ENCODE peak calls at places on chromosomes 11 and 22, in six cellular contexts. One of them, this sample, is unnamed.

GRCh38 chr11:94106699-94107098 is 21.9 kb upstream of the PANX1 start:
- DNase-seq in NCI-H1694 treated with DMSO at 0.1 percent for 48 hours: no peak
- DNase-seq in astrocyte of the spinal cord: no peak
- DNase-seq in NCI-H2171: no peak
- DNase-seq in ELF-1: no peak
- DNase-seq in thoracic aorta: no peak
- DNase-seq in this sample: no peak

GRCh38 chr11:119018074-119018938 is at the start of the genes RPS25 and TRAPPC4:
- DNase-seq in thoracic aorta: peak
- DNase-seq in ELF-1: peak
- DNase-seq in NCI-H1694 treated with DMSO at 0.1 percent for 48 hours: peak
- DNase-seq in NCI-H2171: peak
- DNase-seq in astrocyte of the spinal cord: peak
- DNase-seq in this sample: peak

GRCh38 chr11:17719028-17719939 is at the start of gene MYOD1:
- DNase-seq in thoracic aorta: no peak
- DNase-seq in NCI-H2171: no peak
- DNase-seq in ELF-1: peak
- DNase-seq in NCI-H1694 treated with DMSO at 0.1 percent for 48 hours: no peak
- DNase-seq in astrocyte of the spinal cord: peak
- DNase-seq in this sample: no peak

GRCh38 chr11:17985517-17985916 is 27.3 kb downstream of the SERGEF start:
- DNase-seq in ELF-1: no peak
- DNase-seq in NCI-H1694 treated with DMSO at 0.1 percent for 48 hours: no peak
- DNase-seq in astrocyte of the spinal cord: peak
- DNase-seq in thoracic aorta: no peak
- DNase-seq in NCI-H2171: no peak
- DNase-seq in this sample: no peak

GRCh38 chr11:8810331-8811301 is 100.4 kb upstream of the AKIP1 start:
- DNase-seq in ELF-1: peak
- DNase-seq in NCI-H1694 treated with DMSO at 0.1 percent for 48 hours: no peak
- DNase-seq in astrocyte of the spinal cord: peak
- DNase-seq in thoracic aorta: peak
- DNase-seq in NCI-H2171: peak
- DNase-seq in this sample: no peak

GRCh38 chr11:75602916-75603315 is 40.9 kb downstream of the SERPINH1 start:
- DNase-seq in thoracic aorta: no peak
- DNase-seq in ELF-1: no peak
- DNase-seq in NCI-H2171: no peak
- DNase-seq in NCI-H1694 treated with DMSO at 0.1 percent for 48 hours: no peak
- DNase-seq in astrocyte of the spinal cord: peak
- DNase-seq in this sample: no peak

GRCh38 chr11:99522467-99523173 is 501.9 kb downstream of the CNTN5 start:
- DNase-seq in thoracic aorta: no peak
- DNase-seq in ELF-1: no peak
- DNase-seq in astrocyte of the spinal cord: peak
- DNase-seq in NCI-H2171: no peak
- DNase-seq in NCI-H1694 treated with DMSO at 0.1 percent for 48 hours: no peak
- DNase-seq in this sample: no peak

GRCh38 chr22:44406581-44407403 is 91.2 kb downstream of the RTL6 start:
- DNase-seq in astrocyte of the spinal cord: peak
- DNase-seq in NCI-H2171: no peak
- DNase-seq in ELF-1: no peak
- DNase-seq in NCI-H1694 treated with DMSO at 0.1 percent for 48 hours: no peak
- DNase-seq in thoracic aorta: no peak
- DNase-seq in this sample: no peak

GRCh38 chr11:250740-251299 is 14.0 kb downstream of the PSMD13 start:
- DNase-seq in NCI-H1694 treated with DMSO at 0.1 percent for 48 hours: peak
- DNase-seq in ELF-1: peak
- DNase-seq in thoracic aorta: no peak
- DNase-seq in astrocyte of the spinal cord: peak
- DNase-seq in NCI-H2171: no peak
- DNase-seq in this sample: no peak

GRCh38 chr11:64094463-64095223 is 58.9 kb downstream of the FLRT1 start:
- DNase-seq in NCI-H1694 treated with DMSO at 0.1 percent for 48 hours: no peak
- DNase-seq in NCI-H2171: no peak
- DNase-seq in ELF-1: peak
- DNase-seq in astrocyte of the spinal cord: peak
- DNase-seq in thoracic aorta: no peak
- DNase-seq in this sample: no peak

GRCh38 chr22:19086944-19087343 is 35.3 kb downstream of the DGCR2 start:
- DNase-seq in NCI-H2171: no peak
- DNase-seq in ELF-1: no peak
- DNase-seq in NCI-H1694 treated with DMSO at 0.1 percent for 48 hours: no peak
- DNase-seq in astrocyte of the spinal cord: peak
- DNase-seq in thoracic aorta: no peak
- DNase-seq in this sample: no peak

GRCh38 chr11:3840870-3841425 is at the start of gene RHOG:
- DNase-seq in NCI-H2171: no peak
- DNase-seq in ELF-1: peak
- DNase-seq in thoracic aorta: peak
- DNase-seq in astrocyte of the spinal cord: peak
- DNase-seq in NCI-H1694 treated with DMSO at 0.1 percent for 48 hours: no peak
- DNase-seq in this sample: peak

GRCh38 chr11:57323503-57324153 is 1.1 kb downstream of the TNKS1BP1 start:
- DNase-seq in NCI-H1694 treated with DMSO at 0.1 percent for 48 hours: no peak
- DNase-seq in NCI-H2171: no peak
- DNase-seq in thoracic aorta: no peak
- DNase-seq in astrocyte of the spinal cord: peak
- DNase-seq in ELF-1: no peak
- DNase-seq in this sample: no peak

GRCh38 chr22:29751139-29751538 is 15.7 kb downstream of the ZMAT5 start:
- DNase-seq in NCI-H1694 treated with DMSO at 0.1 percent for 48 hours: no peak
- DNase-seq in ELF-1: no peak
- DNase-seq in astrocyte of the spinal cord: no peak
- DNase-seq in thoracic aorta: no peak
- DNase-seq in NCI-H2171: no peak
- DNase-seq in this sample: no peak

GRCh38 chr11:1852885-1853284 is at the start of gene LSP1:
- DNase-seq in NCI-H2171: no peak
- DNase-seq in astrocyte of the spinal cord: no peak
- DNase-seq in ELF-1: no peak
- DNase-seq in thoracic aorta: no peak
- DNase-seq in NCI-H1694 treated with DMSO at 0.1 percent for 48 hours: no peak
- DNase-seq in this sample: no peak

GRCh38 chr11:44823920-44824704 is 97.3 kb downstream of the TSPAN18 start:
- DNase-seq in thoracic aorta: no peak
- DNase-seq in NCI-H2171: no peak
- DNase-seq in ELF-1: peak
- DNase-seq in NCI-H1694 treated with DMSO at 0.1 percent for 48 hours: no peak
- DNase-seq in astrocyte of the spinal cord: no peak
- DNase-seq in this sample: no peak

GRCh38 chr11:109062445-109062844 is 359.5 kb upstream of the C11orf87 start:
- DNase-seq in thoracic aorta: no peak
- DNase-seq in NCI-H2171: no peak
- DNase-seq in ELF-1: no peak
- DNase-seq in NCI-H1694 treated with DMSO at 0.1 percent for 48 hours: no peak
- DNase-seq in astrocyte of the spinal cord: peak
- DNase-seq in this sample: no peak

GRCh38 chr22:17303840-17304779 is 65.2 kb upstream of the CECR2 start:
- DNase-seq in NCI-H1694 treated with DMSO at 0.1 percent for 48 hours: no peak
- DNase-seq in astrocyte of the spinal cord: no peak
- DNase-seq in thoracic aorta: no peak
- DNase-seq in ELF-1: peak
- DNase-seq in NCI-H2171: no peak
- DNase-seq in this sample: no peak

GRCh38 chr11:13463779-13464290 is 813 bp upstream of the BTBD10 start:
- DNase-seq in thoracic aorta: no peak
- DNase-seq in NCI-H2171: no peak
- DNase-seq in NCI-H1694 treated with DMSO at 0.1 percent for 48 hours: no peak
- DNase-seq in astrocyte of the spinal cord: no peak
- DNase-seq in ELF-1: no peak
- DNase-seq in this sample: no peak